ENCODE peak calls at places on chromosomes 11 and 22, in ten cellular contexts. N is colonic mucosa; X is NT2/D1; B is HCT116; M is Peyer's patch; W is Karpas-422; R is aorta; S is kidney; A is cardiac fibroblast; G is CD8-positive, alpha-beta memory T cell. J is an unnamed sample.
A peak's percentile ranks its signal among the peaks of the same experiment; 100 is the strongest.

GRCh38 chr11:95545116-95545875 is 244.3 kb downstream of the FAM76B start:
- DNase-seq in S (no peak), G (no peak), R (no peak), N (no peak), W (peak; percentile 58), A (no peak), X (no peak), B (peak; percentile 2), M (no peak), J (no peak)

GRCh38 chr11:2092956-2093412 is 46.2 kb downstream of the IGF2 start:
- DNase-seq in M (peak; percentile 49), R (peak; percentile 76), S (peak; percentile 89), N (peak; percentile 75), B (no peak), W (no peak), G (peak; percentile 32), A (peak; percentile 79), X (no peak), J (peak; percentile 86)

GRCh38 chr11:30818721-30819120 is 232.6 kb upstream of the MPPED2 start:
- DNase-seq in B (no peak), G (no peak), S (no peak), X (no peak), M (no peak), W (no peak), R (no peak), A (no peak), N (no peak), J (no peak)

GRCh38 chr22:37525746-37526350 is 6.6 kb upstream of the CARD10 start:
- DNase-seq in R (no peak), N (no peak), B (no peak), W (no peak), A (no peak), M (no peak), X (no peak), S (peak; percentile 35), G (no peak), J (no peak)

GRCh38 chr22:35731321-35731720 is 13.6 kb downstream of the APOL5 start:
- DNase-seq in R (no peak), M (no peak), G (no peak), B (no peak), N (no peak), A (no peak), S (no peak), W (no peak), X (no peak), J (no peak)

GRCh38 chr22:30129636-30130035 is 49.4 kb downstream of the HORMAD2 start:
- DNase-seq in B (no peak), N (no peak), A (peak; percentile 8), X (no peak), G (no peak), S (no peak), R (no peak), M (no peak), W (no peak), J (no peak)

GRCh38 chr11:113162590-113162961 is 151.8 kb upstream of the TTC12 start:
- DNase-seq in A (no peak), S (no peak), G (no peak), N (no peak), M (no peak), W (no peak), R (no peak), X (no peak), B (no peak), J (no peak)

GRCh38 chr11:111422494-111423249 is 43.6 kb upstream of the POU2AF1 start:
- DNase-seq in A (peak; percentile 22), S (no peak), N (peak; percentile 71), B (peak; percentile 37), X (peak; percentile 65), M (peak; percentile 85), R (peak; percentile 53), G (no peak), W (peak; percentile 100), J (no peak)

GRCh38 chr11:19713221-19714092 is 820 bp downstream of the NAV2 start:
- DNase-seq in W (no peak), N (no peak), S (peak; percentile 79), R (peak; percentile 57), G (no peak), A (peak; percentile 19), B (no peak), M (no peak), X (no peak), J (no peak)

GRCh38 chr11:19715373-19715772 is 2.7 kb downstream of the NAV2 start:
- DNase-seq in B (no peak), A (peak; percentile 97), R (peak; percentile 71), G (no peak), S (no peak), W (no peak), X (no peak), N (no peak), M (no peak), J (no peak)

GRCh38 chr11:19712281-19713220 is at the start of gene NAV2:
- DNase-seq in X (peak; percentile 81), M (peak; percentile 93), R (peak; percentile 96), G (peak; percentile 68), A (peak; percentile 90), W (peak; percentile 92), B (peak; percentile 66), S (peak; percentile 97), N (peak; percentile 91), J (peak; percentile 53)

GRCh38 chr11:19714093-19714386 is 1.4 kb downstream of the NAV2 start:
- DNase-seq in W (no peak), M (no peak), B (no peak), S (peak; percentile 74), G (no peak), N (no peak), A (peak; percentile 32), X (no peak), R (peak; percentile 60), J (no peak)

DNA sequence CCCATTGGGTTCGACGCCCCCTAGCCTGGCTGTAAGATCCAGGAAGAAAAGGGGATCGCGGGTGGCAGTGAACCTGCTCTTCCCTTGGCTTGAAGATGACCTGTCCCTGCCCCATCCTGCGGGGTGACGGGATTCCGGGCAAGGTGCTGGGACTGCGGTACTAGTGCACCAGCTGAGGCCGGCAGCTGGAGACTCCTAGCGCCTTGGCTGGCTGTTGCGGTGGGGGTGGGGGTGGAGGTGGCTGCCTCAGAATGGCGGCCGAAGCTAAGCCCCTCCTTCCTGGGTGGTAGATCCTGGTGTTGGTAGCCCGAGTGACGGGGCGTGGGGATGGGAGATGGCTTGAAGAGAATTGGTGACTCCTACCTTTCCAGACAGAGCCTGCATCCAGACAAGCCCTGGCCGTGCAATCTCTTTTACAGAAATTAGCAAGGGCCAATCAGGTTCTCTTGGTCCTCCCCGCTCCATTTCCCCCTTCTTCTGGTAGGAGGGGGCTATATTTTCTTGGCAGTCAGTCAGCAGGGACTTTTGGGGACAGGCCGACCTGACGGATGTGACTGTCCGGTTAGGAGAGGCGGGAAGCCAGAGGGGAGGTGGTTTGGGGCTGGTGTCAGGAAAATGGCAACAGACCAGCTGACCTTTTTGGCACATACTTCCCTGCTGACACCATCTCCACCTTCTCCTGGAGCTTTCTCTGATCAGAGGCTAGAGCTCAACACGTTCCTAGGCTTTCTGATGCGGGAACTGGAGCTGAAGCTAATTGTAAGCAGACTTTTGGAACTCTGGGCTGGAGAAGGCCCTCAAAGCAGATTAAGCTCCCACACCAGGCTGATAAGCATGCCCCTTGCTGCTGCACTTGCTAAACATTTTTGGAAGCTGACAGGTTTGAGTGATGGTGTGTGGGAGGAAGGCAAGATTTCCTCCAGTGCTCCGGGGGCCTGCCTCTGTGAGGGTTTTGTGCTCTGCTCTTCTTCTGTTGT is 2.0 kb downstream of the NAV2 start:
- DNase-seq in A (peak; percentile 74), S (peak; percentile 81), N (no peak), B (no peak), G (no peak), M (no peak), W (no peak), R (peak; percentile 78), X (no peak), J (no peak)
- H3K4me3 ChIP-seq in A (peak overlapping the region; percentile 69), S (peak overlapping the region; percentile 62), N (peak overlapping the region; percentile 53), B (no peak overlapping the region), G (peak overlapping the region; percentile 47), M (no peak overlapping the region), W (no peak overlapping the region), R (peak overlapping the region; percentile 82), X (peak overlapping the region; percentile 46), J (no peak overlapping the region)

GRCh38 chr11:72617080-72617744 is 57.0 kb downstream of the PDE2A start:
- DNase-seq in M (no peak), N (no peak), A (peak; percentile 18), G (no peak), S (no peak), W (no peak), B (no peak), R (no peak), X (no peak), J (no peak)
- H3K4me3 ChIP-seq in M (no peak overlapping the region), N (no peak overlapping the region), A (no peak overlapping the region), G (no peak overlapping the region), S (no peak overlapping the region), W (no peak overlapping the region), B (no peak overlapping the region), R (no peak overlapping the region), X (no peak overlapping the region), J (no peak overlapping the region)

GRCh38 chr11:76152086-76152658 is 54.1 kb downstream of the WNT11 start:
- DNase-seq in W (peak; percentile 95), M (peak; percentile 95), B (peak; percentile 57), A (peak; percentile 87), N (peak; percentile 94), X (peak; percentile 74), G (peak; percentile 63), S (peak; percentile 94), R (peak; percentile 93), J (peak; percentile 68)
- H3K4me3 ChIP-seq in W (peak overlapping the region; percentile 62), M (peak overlapping the region; percentile 7), B (no peak overlapping the region), A (peak overlapping the region; percentile 26), N (peak overlapping the region; percentile 25), X (peak overlapping the region; percentile 22), G (peak overlapping the region; percentile 31), S (peak overlapping the region; percentile 50), R (no peak overlapping the region), J (peak overlapping the region; percentile 25)

DNA sequence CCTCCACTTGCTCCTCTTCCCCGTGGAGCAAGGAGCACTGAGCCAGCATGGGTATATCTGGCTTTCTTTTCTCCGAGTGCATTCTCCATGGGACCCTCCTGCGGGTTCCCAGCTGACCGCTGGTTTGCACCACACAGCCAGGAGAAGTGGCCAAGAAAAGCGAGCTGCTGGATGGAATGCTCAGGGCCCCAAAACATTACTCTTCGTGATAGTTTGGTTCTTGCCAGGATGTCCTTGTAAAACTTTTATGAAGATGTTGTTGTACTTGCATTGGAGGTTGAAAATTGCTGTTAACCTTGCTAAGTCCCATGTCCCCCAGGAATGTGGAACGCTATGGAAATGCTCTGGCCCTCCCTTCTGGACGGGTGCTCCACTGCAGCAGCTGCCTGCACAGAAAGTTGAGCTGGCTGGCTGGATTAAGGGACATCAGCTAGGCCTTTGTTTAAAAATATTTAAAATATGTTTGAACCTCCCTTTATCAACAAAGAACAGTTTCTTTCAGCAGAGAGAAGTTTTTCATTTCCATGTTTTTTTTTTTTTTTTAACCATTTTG is 68.7 kb downstream of the ZNRF3 start:
- DNase-seq in W (no peak), X (no peak), M (no peak), S (no peak), B (no peak), N (no peak), A (peak; percentile 16), G (no peak), R (no peak), J (no peak)
- H3K4me3 ChIP-seq in W (no peak overlapping the region), X (no peak overlapping the region), M (no peak overlapping the region), S (no peak overlapping the region), B (no peak overlapping the region), N (no peak overlapping the region), A (no peak overlapping the region), G (no peak overlapping the region), R (no peak overlapping the region), J (no peak overlapping the region)

GRCh38 chr11:70482529-70482917 is 84.2 kb downstream of the CTTN start:
- DNase-seq in X (no peak), S (no peak), M (no peak), N (no peak), A (peak; percentile 13), B (no peak), R (no peak), W (no peak), G (no peak), J (no peak)
- H3K4me3 ChIP-seq in X (no peak overlapping the region), S (no peak overlapping the region), M (no peak overlapping the region), N (no peak overlapping the region), A (no peak overlapping the region), B (peak overlapping the region; percentile 15), R (no peak overlapping the region), W (no peak overlapping the region), G (no peak overlapping the region), J (no peak overlapping the region)